ENCODE peak calls at places on chromosomes 11 and 22, in eight cellular contexts. I, G, Q, D, M, R, A and Y are unnamed samples.
A peak's percentile ranks its signal among the peaks of the same experiment; 100 is the strongest.

GRCh38 chr11:123653997-123654565 is 343 bp downstream of the SCN3B start:
- DNase-seq in I (no peak), A (no peak), M (peak; percentile 64), Q (peak; percentile 34), R (peak; percentile 67), G (peak; percentile 46), D (peak; percentile 35), Y (peak; percentile 53)

GRCh38 chr11:78795862-78796261 is 221.2 kb upstream of the NARS2 start:
- DNase-seq in G (no peak), A (no peak), D (no peak), Q (no peak), R (no peak), M (no peak), I (no peak), Y (no peak)

GRCh38 chr11:19053909-19054308 is 6.6 kb downstream of the MRGPRX2 start:
- DNase-seq in Q (no peak), M (no peak), R (no peak), D (no peak), G (no peak), A (no peak), I (no peak), Y (no peak)

GRCh38 chr11:69383372-69383771 is 89.4 kb downstream of the MYEOV start:
- DNase-seq in D (no peak), R (no peak), A (no peak), G (no peak), Q (no peak), M (no peak), I (no peak), Y (no peak)

GRCh38 chr11:113114452-113115027 is 153.3 kb downstream of the NCAM1 start:
- DNase-seq in D (no peak), G (peak; percentile 68), I (no peak), M (peak; percentile 62), A (no peak), Q (peak; percentile 8), R (no peak), Y (peak; percentile 61)

GRCh38 chr11:112355726-112356125 is 95.1 kb upstream of the PLET1 start:
- DNase-seq in R (no peak), Q (peak; percentile 35), D (no peak), A (no peak), M (peak; percentile 61), I (no peak), G (peak; percentile 66), Y (no peak)

GRCh38 chr11:33941637-33942160 is 49.8 kb upstream of the LMO2 start:
- DNase-seq in A (no peak), D (no peak), R (peak; percentile 52), I (no peak), Q (no peak), G (peak; percentile 56), M (no peak), Y (no peak)

GRCh38 chr11:20067665-20068064 is 92.6 kb downstream of the DBX1 start:
- DNase-seq in R (no peak), G (no peak), D (no peak), Q (no peak), M (no peak), I (no peak), A (no peak), Y (no peak)

GRCh38 chr11:2466869-2467694 is 22.3 kb downstream of the KCNQ1 start:
- DNase-seq in Q (no peak), R (peak; percentile 64), M (no peak), I (no peak), A (peak; percentile 6), D (no peak), G (no peak), Y (no peak)

GRCh38 chr11:34209809-34210208 is 104.4 kb downstream of the NAT10 start:
- DNase-seq in A (no peak), R (no peak), M (peak; percentile 25), I (no peak), G (no peak), Q (no peak), D (no peak), Y (no peak)

DNA sequence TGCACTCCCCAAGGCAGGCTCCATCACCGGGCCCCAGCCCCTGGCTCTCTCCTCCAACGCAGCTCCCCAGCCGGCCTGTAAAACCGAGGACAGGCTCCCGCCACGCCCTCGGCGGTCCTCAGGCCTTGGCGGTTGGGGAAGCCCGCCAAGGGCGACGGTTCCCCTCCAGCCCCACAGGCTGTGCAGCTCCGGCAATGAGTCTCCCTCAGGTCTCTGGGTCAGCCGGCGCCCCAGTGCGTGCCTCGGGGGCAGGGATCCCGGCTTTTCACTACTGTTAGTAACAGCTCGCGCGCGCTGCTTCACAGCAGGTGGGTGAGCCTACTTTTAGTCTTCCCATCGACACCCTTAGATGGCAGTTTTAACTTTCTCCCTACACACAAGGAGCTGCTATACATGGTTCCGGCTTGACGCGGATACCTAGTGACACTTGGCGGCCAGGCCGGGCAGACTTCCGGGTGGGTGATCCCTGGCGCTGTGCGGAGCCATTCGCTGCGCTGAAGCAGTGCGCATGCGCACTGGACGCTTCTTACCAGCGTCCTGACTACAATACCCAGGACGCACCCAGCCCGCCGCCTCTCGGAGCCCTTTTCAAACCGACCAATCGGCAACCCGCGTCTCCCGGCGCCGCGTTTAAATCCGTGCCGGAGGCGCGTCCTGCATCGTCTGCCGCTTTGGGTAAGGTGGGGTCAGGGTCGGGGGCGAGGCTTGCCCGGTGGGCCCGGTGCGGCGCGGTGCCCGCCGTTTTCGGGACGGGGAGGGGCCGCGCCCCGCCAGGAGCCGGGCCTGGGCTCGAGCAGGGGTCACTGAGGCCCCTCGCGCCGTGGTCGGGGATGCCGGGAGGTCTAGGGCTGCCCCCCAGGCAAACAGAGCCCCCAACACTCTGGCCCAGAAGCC is at the start of gene GTSE1:
- DNase-seq in G (peak; percentile 98), R (peak; percentile 100), A (peak; percentile 87), M (peak; percentile 98), Q (peak; percentile 96), I (peak; percentile 87), D (peak; percentile 96), Y (peak; percentile 93)
- TF ChIP-seq CTCF in G (no peak), R (peak; percentile 47), A (no peak), M (no peak), Q (peak; percentile 32), I (peak; percentile 18), D (no peak), Y (no peak)

GRCh38 chr11:24623121-24623520 is 126.3 kb downstream of the LUZP2 start:
- DNase-seq in Q (peak; percentile 57), R (no peak), M (no peak), I (no peak), D (no peak), A (no peak), G (peak; percentile 29), Y (no peak)

GRCh38 chr11:24619900-24620299 is 123.0 kb downstream of the LUZP2 start:
- DNase-seq in A (no peak), R (no peak), M (no peak), Q (no peak), I (no peak), G (no peak), D (no peak), Y (no peak)

GRCh38 chr11:24622262-24622661 is 125.4 kb downstream of the LUZP2 start:
- DNase-seq in I (no peak), A (no peak), Q (no peak), D (no peak), R (no peak), G (no peak), M (no peak), Y (no peak)

DNA sequence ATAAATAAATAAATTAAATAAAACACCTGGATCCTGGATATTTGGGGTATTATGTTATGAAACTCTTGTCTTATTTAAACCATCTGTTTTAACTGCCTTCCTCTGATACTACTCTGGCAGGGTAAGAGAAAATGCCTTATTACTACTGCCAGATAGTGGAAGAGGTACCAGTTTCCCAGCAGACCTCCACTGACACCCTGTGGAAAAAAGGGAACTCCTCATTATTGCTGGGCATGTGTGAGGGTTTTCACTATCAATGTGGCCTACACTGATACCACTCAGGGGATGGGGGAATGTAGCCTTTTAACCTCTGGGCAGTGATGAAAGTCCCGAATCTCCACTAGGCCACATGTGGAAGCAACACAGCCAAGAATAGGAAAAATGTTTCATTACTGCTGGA is 121.0 kb downstream of the LUZP2 start:
- DNase-seq in R (no peak), Q (no peak), I (no peak), D (no peak), M (no peak), G (no peak), A (no peak), Y (no peak)
- TF ChIP-seq CTCF in R (no peak), Q (no peak), I (no peak), D (no peak), M (no peak), G (peak; percentile 4), A (no peak), Y (no peak)

DNA sequence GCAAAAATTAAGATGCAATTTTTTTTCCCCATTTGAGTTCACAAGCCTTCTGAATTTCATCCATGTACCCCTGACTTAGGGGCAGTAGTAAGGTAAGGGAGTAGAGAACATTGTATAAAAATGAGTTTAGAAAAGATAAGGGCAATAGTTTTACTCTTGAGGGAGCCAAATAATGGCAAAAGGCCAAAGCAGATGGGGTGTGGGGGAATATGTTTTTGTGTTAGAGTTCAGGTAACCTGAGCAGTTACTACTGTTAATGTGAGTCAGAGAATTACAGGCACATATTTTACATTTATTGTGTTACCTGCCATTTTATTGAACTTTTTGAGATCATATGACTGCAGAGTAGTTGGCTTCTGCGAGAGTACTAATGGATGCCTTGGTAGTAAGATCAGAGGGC is 3.1 kb downstream of the EED start:
- DNase-seq in Q (no peak), I (no peak), A (no peak), G (no peak), M (no peak), D (no peak), R (no peak), Y (no peak)
- TF ChIP-seq CTCF in Q (no peak), I (no peak), A (no peak), G (no peak), M (no peak), D (no peak), R (no peak), Y (no peak)

GRCh38 chr11:114482114-114482513 is 42.8 kb downstream of the REXO2 start:
- DNase-seq in Q (no peak), D (no peak), A (no peak), M (no peak), G (no peak), I (no peak), R (no peak), Y (no peak)

GRCh38 chr11:114477946-114478537 is 38.8 kb downstream of the REXO2 start:
- DNase-seq in I (no peak), R (no peak), G (no peak), Q (no peak), M (no peak), D (no peak), A (no peak), Y (no peak)

GRCh38 chr11:114479331-114479730 is 40.1 kb downstream of the REXO2 start:
- DNase-seq in D (no peak), I (no peak), R (no peak), G (peak; percentile 13), Q (peak; percentile 28), M (no peak), A (no peak), Y (no peak)

GRCh38 chr11:114483929-114484328 is 44.7 kb downstream of the REXO2 start:
- DNase-seq in I (no peak), D (no peak), M (no peak), G (no peak), A (no peak), Q (no peak), R (no peak), Y (no peak)

DNA sequence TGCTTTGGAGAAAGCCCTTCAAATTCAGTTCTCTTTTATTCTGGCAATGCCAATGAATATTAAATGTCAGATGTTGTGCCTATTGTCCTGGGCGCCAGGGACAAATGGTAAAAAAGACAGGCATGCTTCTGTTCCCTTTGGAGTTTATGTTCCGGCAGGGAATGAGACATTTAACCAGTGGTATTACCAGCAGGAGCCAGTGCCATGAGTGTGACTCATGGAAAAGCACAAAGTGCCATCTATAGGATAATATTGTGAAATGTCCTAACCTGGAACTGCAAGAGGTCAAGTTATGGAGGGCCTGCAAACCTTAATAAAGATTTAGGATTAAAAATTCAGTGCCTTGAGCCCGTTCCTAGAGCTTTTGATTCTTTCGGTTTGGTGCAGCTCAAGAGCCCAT is 39.5 kb downstream of the REXO2 start:
- DNase-seq in G (peak; percentile 14), Q (no peak), I (no peak), A (no peak), D (no peak), M (no peak), R (no peak), Y (no peak)
- TF ChIP-seq CTCF in G (no peak), Q (no peak), I (no peak), A (no peak), D (no peak), M (no peak), R (no peak), Y (no peak)